ENCODE peak calls at places on chromosome 3, in six cellular contexts. Y is T-cell; W is mesendoderm; S is Calu3; U is AG04450; N is central memory CD8-positive, alpha-beta T cell. G is an unnamed sample.

GRCh38 chr3:98900265-98901031 is 1.0 kb downstream of the DCBLD2 start:
- DNase-seq in Y (no peak), W (peak; percentile 48), S (no peak), U (no peak), N (no peak), G (peak; percentile 13)

GRCh38 chr3:15089201-15089600 is 9.7 kb downstream of the RBSN start:
- DNase-seq in Y (no peak), W (no peak), S (no peak), U (no peak), N (no peak), G (no peak)

GRCh38 chr3:136929984-136930671 is 27.7 kb upstream of the IL20RB start:
- DNase-seq in Y (no peak), W (no peak), S (peak; percentile 62), U (no peak), N (no peak), G (no peak)

GRCh38 chr3:197487911-197488391 is 67.8 kb downstream of the BDH1 start:
- DNase-seq in Y (no peak), W (no peak), S (peak; percentile 76), U (no peak), N (no peak), G (no peak)

GRCh38 chr3:9914559-9915251 is 2.2 kb upstream of the IL17RC start:
- DNase-seq in Y (no peak), W (no peak), S (no peak), U (no peak), N (no peak), G (no peak)

GRCh38 chr3:149162007-149162406 is 32.6 kb downstream of the HPS3 start:
- DNase-seq in Y (no peak), W (no peak), S (no peak), U (no peak), N (no peak), G (no peak)

GRCh38 chr3:64748244-64748894 is 60.6 kb upstream of the ADAMTS9 start:
- DNase-seq in Y (no peak), W (peak; percentile 8), S (no peak), U (no peak), N (no peak), G (no peak)

GRCh38 chr3:16279417-16279816 is 14.4 kb downstream of the OXNAD1 start:
- DNase-seq in Y (no peak), W (no peak), S (no peak), U (no peak), N (no peak), G (no peak)

GRCh38 chr3:46934508-46935167 is 41.9 kb downstream of the CCDC12 start:
- DNase-seq in Y (no peak), W (no peak), S (no peak), U (no peak), N (no peak), G (no peak)

GRCh38 chr3:46979958-46980497 is 562 bp downstream of the NBEAL2 start:
- DNase-seq in Y (no peak), W (no peak), S (no peak), U (no peak), N (no peak), G (no peak)

GRCh38 chr3:76024640-76025039 is 239.3 kb upstream of the ZNF717 start:
- DNase-seq in Y (no peak), W (peak; percentile 50), S (no peak), U (no peak), N (no peak), G (peak; percentile 36)

GRCh38 chr3:131501949-131502348 is 822 bp downstream of the MRPL3 start:
- DNase-seq in Y (no peak), W (peak; percentile 8), S (no peak), U (no peak), N (no peak), G (no peak)

GRCh38 chr3:14118400-14119165 is 6.1 kb downstream of the CHCHD4 start:
- DNase-seq in Y (no peak), W (no peak), S (no peak), U (no peak), N (no peak), G (no peak)

GRCh38 chr3:122760457-122761271 is 33.0 kb downstream of the HSPBAP1 start:
- DNase-seq in Y (no peak), W (peak; percentile 90), S (peak; percentile 13), U (no peak), N (no peak), G (peak; percentile 69)

GRCh38 chr3:140736863-140737460 is 59.1 kb downstream of the TRIM42 start:
- DNase-seq in Y (no peak), W (peak; percentile 86), S (peak; percentile 73), U (no peak), N (no peak), G (peak; percentile 69)

GRCh38 chr3:122969585-122970453 is 57.7 kb downstream of the SEMA5B start:
- DNase-seq in Y (no peak), W (no peak), S (no peak), U (no peak), N (no peak), G (no peak)